ENCODE peak calls at places on chromosomes 3 and 15, in eight cellular contexts. C, S, J, M, U, W, E and O are unnamed samples.

GRCh38 chr3:133488785-133489367 is 84.6 kb upstream of the CDV3 start:
- DNase-seq in C (peak), S (peak), J (no peak), M (no peak), U (no peak), W (peak), E (peak), O (no peak)

GRCh38 chr15:84552896-84553295 is 47.9 kb upstream of the ZSCAN2 start:
- DNase-seq in C (peak), S (peak), J (no peak), M (no peak), U (no peak), W (no peak), E (peak), O (no peak)

GRCh38 chr3:148992635-148993230 is 1.4 kb downstream of the GYG1 start:
- DNase-seq in C (no peak), S (no peak), J (no peak), M (no peak), U (no peak), W (no peak), E (no peak), O (no peak)

GRCh38 chr3:44530957-44531356 is 24.0 kb upstream of the ZKSCAN7 start:
- DNase-seq in C (no peak), S (no peak), J (no peak), M (no peak), U (no peak), W (no peak), E (no peak), O (no peak)

GRCh38 chr3:12902181-12902999 is 61.0 kb upstream of the RPL32 start:
- DNase-seq in C (no peak), S (no peak), J (no peak), M (no peak), U (no peak), W (no peak), E (no peak), O (no peak)

GRCh38 chr3:182920515-182921084 is 59.7 kb downstream of the DCUN1D1 start:
- DNase-seq in C (no peak), S (no peak), J (no peak), M (peak), U (no peak), W (no peak), E (no peak), O (no peak)

GRCh38 chr3:184645304-184645703 is 66.6 kb downstream of the MAGEF1 start:
- DNase-seq in C (no peak), S (no peak), J (no peak), M (peak), U (no peak), W (no peak), E (peak), O (peak)

GRCh38 chr3:62638316-62638715 is 236.9 kb downstream of the CADPS start:
- DNase-seq in C (no peak), S (no peak), J (no peak), M (no peak), U (no peak), W (no peak), E (no peak), O (no peak)

GRCh38 chr3:194730369-194730768 is 44.7 kb downstream of the FAM43A start:
- DNase-seq in C (peak), S (no peak), J (no peak), M (no peak), U (no peak), W (peak), E (no peak), O (peak)

GRCh38 chr15:65326109-65326508 is 21.6 kb downstream of the RNU5B-1 start:
- DNase-seq in C (no peak), S (peak), J (no peak), M (no peak), U (peak), W (no peak), E (no peak), O (no peak)

GRCh38 chr3:46863261-46863782 is at the start of gene MYL3:
- DNase-seq in C (no peak), S (no peak), J (no peak), M (no peak), U (no peak), W (no peak), E (no peak), O (no peak)